ENCODE peak calls at places on chromosomes 1 and 21, in seven cellular contexts. Y, L, P, N, Q, V and S are unnamed samples.

GRCh38 chr1:76593614-76594013 is 273.7 kb upstream of the ST6GALNAC5 start:
- DNase-seq in Y (no peak), L (no peak), P (no peak), N (no peak), Q (no peak), V (no peak), S (no peak)

GRCh38 chr1:89200668-89201488 is 2.1 kb upstream of the GBP4 start:
- DNase-seq in Y (no peak), L (no peak), P (no peak), N (no peak), Q (no peak), V (no peak), S (peak; percentile 72)

GRCh38 chr21:34802180-34802899 is 133.5 kb downstream of the CLIC6 start:
- DNase-seq in Y (no peak), L (no peak), P (no peak), N (peak; percentile 11), Q (no peak), V (peak; percentile 63), S (no peak)

GRCh38 chr1:172497230-172497629 is 35.7 kb upstream of the SUCO start:
- DNase-seq in Y (no peak), L (peak; percentile 86), P (no peak), N (no peak), Q (peak; percentile 54), V (no peak), S (no peak)

GRCh38 chr1:206430031-206430983 is 40.0 kb upstream of the IKBKE start:
- DNase-seq in Y (no peak), L (no peak), P (no peak), N (no peak), Q (no peak), V (peak; percentile 86), S (no peak)

GRCh38 chr1:165034136-165034535 is 322.4 kb downstream of the LMX1A start:
- DNase-seq in Y (no peak), L (no peak), P (no peak), N (no peak), Q (no peak), V (no peak), S (no peak)

GRCh38 chr1:66335859-66336640 is 197.9 kb upstream of the SGIP1 start:
- DNase-seq in Y (peak; percentile 64), L (peak; percentile 66), P (peak; percentile 74), N (peak; percentile 89), Q (peak; percentile 64), V (no peak), S (peak; percentile 66)

GRCh38 chr1:62686822-62687221 is 1.4 kb downstream of the DOCK7 start:
- DNase-seq in Y (no peak), L (no peak), P (no peak), N (no peak), Q (no peak), V (no peak), S (no peak)

GRCh38 chr1:67339623-67340343 is 32.1 kb downstream of the IL12RB2 start:
- DNase-seq in Y (no peak), L (no peak), P (no peak), N (no peak), Q (no peak), V (peak; percentile 64), S (peak; percentile 63)

GRCh38 chr1:234629026-234629425 is 19.0 kb upstream of the IRF2BP2 start:
- DNase-seq in Y (no peak), L (no peak), P (no peak), N (no peak), Q (no peak), V (no peak), S (no peak)

GRCh38 chr1:227764019-227764391 is 28.8 kb downstream of the SNAP47 start:
- DNase-seq in Y (no peak), L (no peak), P (no peak), N (no peak), Q (no peak), V (peak; percentile 66), S (no peak)

GRCh38 chr1:179228783-179229213 is 679 bp downstream of the ABL2 start:
- DNase-seq in Y (peak; percentile 18), L (no peak), P (peak; percentile 41), N (peak; percentile 78), Q (peak; percentile 26), V (no peak), S (peak; percentile 4)

GRCh38 chr1:222843434-222844107 is 28.7 kb downstream of the DISP1 start:
- DNase-seq in Y (no peak), L (no peak), P (no peak), N (no peak), Q (no peak), V (no peak), S (no peak)

GRCh38 chr21:28229811-28230210 is 762.9 kb downstream of the LTN1 start:
- DNase-seq in Y (no peak), L (no peak), P (no peak), N (no peak), Q (no peak), V (peak; percentile 70), S (no peak)

DNA sequence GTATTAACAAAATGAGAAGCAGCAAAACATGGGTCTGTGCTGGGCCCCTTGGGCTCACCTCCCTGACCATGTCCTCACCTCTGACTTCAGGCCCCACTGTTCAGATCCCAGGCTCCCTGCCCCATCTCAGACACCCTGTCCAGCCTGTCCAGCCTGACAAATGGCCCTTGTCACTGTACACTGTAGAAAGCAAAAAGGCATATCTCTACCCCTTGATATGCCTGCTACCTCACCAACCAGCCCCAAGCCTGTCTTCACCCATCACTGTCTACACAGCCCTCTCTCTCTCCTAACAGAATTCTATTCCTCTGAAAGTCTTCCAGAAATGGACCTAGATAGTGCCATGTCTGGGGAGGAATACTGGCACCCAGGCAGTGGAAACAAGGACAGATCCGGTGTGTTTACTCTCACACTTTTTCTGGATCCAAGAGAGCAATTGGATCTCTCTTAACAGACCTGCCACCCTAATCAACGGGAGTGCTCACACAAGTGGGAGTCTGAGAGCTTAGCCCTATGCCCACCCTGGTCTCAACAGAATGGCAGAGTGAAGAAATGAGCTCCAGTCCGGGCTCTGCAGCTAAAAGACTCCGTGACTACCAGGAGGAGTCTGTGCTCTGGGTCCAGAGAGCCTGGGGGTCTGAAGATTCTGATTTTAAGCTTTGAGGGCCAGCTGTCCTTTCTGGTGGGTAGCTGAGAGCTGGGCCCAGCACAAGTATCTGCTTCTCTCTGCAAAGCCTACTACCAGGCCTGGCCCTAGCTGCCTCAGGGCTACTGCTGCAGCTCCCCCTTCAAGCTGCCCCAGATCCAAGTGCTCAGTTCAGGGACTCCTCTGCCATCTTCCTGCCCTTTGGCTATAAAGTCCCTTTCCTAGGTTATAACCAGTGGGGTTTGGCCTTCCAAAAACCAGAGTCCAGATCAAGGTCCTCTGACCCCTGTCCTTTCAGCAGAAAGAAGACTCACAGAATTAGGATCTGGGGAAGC is 3.8 kb downstream of the S100A9 start:
- DNase-seq in Y (no peak), L (no peak), P (no peak), N (peak; percentile 46), Q (no peak), V (no peak), S (no peak)
- H3K4me1 ChIP-seq in Y (peaks cover 11% of the 10 kb centered on the region), L (no peaks in the 10 kb centered on the region), P (no peaks in the 10 kb centered on the region), N (no peaks in the 10 kb centered on the region), Q (no peaks in the 10 kb centered on the region), V (peaks cover 12% of the 10 kb centered on the region), S (peaks cover 6% of the 10 kb centered on the region)

GRCh38 chr1:8625981-8626898 is 191.2 kb downstream of the RERE start:
- DNase-seq in Y (no peak), L (no peak), P (no peak), N (no peak), Q (no peak), V (peak; percentile 63), S (no peak)
- H3K4me1 ChIP-seq in Y (peaks cover 2% of the 10 kb centered on the region), L (no peaks in the 10 kb centered on the region), P (peaks cover 36% of the 10 kb centered on the region), N (peaks cover 8% of the 10 kb centered on the region), Q (peaks cover 14% of the 10 kb centered on the region), V (peaks cover 9% of the 10 kb centered on the region), S (no peaks in the 10 kb centered on the region)

GRCh38 chr21:42833439-42833815 is 45.9 kb downstream of the WDR4 start:
- DNase-seq in Y (peak; percentile 56), L (no peak), P (no peak), N (no peak), Q (no peak), V (no peak), S (peak; percentile 50)
- H3K4me1 ChIP-seq in Y (peaks cover 29% of the 10 kb centered on the region), L (no peaks in the 10 kb centered on the region), P (no peaks in the 10 kb centered on the region), N (no peaks in the 10 kb centered on the region), Q (no peaks in the 10 kb centered on the region), V (no peaks in the 10 kb centered on the region), S (peaks cover 31% of the 10 kb centered on the region)

DNA sequence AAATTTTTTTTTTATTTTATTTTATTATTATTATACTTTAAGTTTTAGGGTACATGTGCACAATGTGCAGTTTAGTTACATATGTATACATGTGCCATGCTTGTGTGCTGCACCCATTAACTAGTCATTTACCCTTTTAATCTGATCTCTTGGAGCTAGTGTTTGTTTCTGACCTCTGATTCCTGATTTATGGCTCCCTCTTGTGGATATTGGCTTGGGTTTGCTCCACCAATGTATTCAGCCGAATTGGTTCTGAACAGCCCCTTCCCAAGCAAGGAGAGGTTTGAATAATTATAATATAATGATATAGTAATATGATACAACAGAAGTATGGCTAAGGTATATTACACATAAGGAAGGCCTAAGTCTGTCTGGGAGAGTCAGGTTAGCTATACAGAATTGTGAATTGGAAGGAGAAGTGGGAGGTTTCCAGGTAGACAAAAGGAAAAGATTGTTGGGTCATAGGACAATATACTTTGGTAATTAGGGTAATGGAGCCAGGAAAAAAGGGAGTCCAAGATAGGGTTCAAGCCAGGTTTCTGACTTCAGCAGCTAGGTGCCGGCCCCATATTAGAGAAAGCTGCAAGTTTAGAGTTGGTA is 53.1 kb upstream of the HMCN1 start:
- DNase-seq in Y (peak; percentile 27), L (no peak), P (no peak), N (no peak), Q (peak; percentile 21), V (peak; percentile 12), S (peak; percentile 69)
- H3K4me1 ChIP-seq in Y (peaks cover 10% of the 10 kb centered on the region), L (no peaks in the 10 kb centered on the region), P (no peaks in the 10 kb centered on the region), N (no peaks in the 10 kb centered on the region), Q (no peaks in the 10 kb centered on the region), V (no peaks in the 10 kb centered on the region), S (peaks cover 29% of the 10 kb centered on the region)

GRCh38 chr1:245827306-245827705 is 672.5 kb downstream of the KIF26B start:
- DNase-seq in Y (no peak), L (no peak), P (no peak), N (no peak), Q (no peak), V (no peak), S (no peak)
- H3K4me1 ChIP-seq in Y (no peaks in the 10 kb centered on the region), L (no peaks in the 10 kb centered on the region), P (no peaks in the 10 kb centered on the region), N (no peaks in the 10 kb centered on the region), Q (no peaks in the 10 kb centered on the region), V (peaks cover 8% of the 10 kb centered on the region), S (no peaks in the 10 kb centered on the region)